ENCODE peak calls at places on chromosomes 6 and 20, in four cellular contexts. One of them, this sample, is unnamed.

GRCh38 chr20:4949833-4950178 is 51.5 kb downstream of the SLC23A2 start:
- DNase-seq in K562: no peak
- DNase-seq in GM12878: no peak
- DNase-seq in HepG2: peak; percentile 30
- DNase-seq in this sample: peak; percentile 39

GRCh38 chr6:40585661-40586269 is 1.4 kb downstream of the LRFN2 start:
- DNase-seq in K562: no peak
- DNase-seq in GM12878: no peak
- DNase-seq in HepG2: no peak
- DNase-seq in this sample: peak; percentile 27

GRCh38 chr6:39517763-39518162 is 195.3 kb upstream of the KCNK16 start:
- DNase-seq in HepG2: no peak
- DNase-seq in K562: no peak
- DNase-seq in GM12878: no peak
- DNase-seq in this sample: no peak

GRCh38 chr6:28867078-28867414 is 56.7 kb downstream of the TRIM27 start:
- DNase-seq in GM12878: no peak
- DNase-seq in HepG2: no peak
- DNase-seq in K562: peak; percentile 65
- DNase-seq in this sample: no peak

GRCh38 chr6:167504412-167504961 is 179.6 kb downstream of the TTLL2 start:
- DNase-seq in HepG2: no peak
- DNase-seq in GM12878: no peak
- DNase-seq in K562: no peak
- DNase-seq in this sample: no peak

GRCh38 chr6:79466222-79466834 is 70.9 kb downstream of the LCA5 start:
- DNase-seq in HepG2: no peak
- DNase-seq in K562: no peak
- DNase-seq in GM12878: no peak
- DNase-seq in this sample: peak; percentile 12

GRCh38 chr6:117229870-117230269 is 35.5 kb upstream of the VGLL2 start:
- DNase-seq in GM12878: no peak
- DNase-seq in K562: no peak
- DNase-seq in HepG2: no peak
- DNase-seq in this sample: no peak

GRCh38 chr6:160122744-160123143 is 1.1 kb downstream of the SLC22A1 start:
- DNase-seq in HepG2: no peak
- DNase-seq in K562: no peak
- DNase-seq in GM12878: no peak
- DNase-seq in this sample: no peak

GRCh38 chr6:21533678-21534077 is 59.9 kb upstream of the SOX4 start:
- DNase-seq in K562: no peak
- DNase-seq in HepG2: no peak
- DNase-seq in GM12878: no peak
- DNase-seq in this sample: no peak

GRCh38 chr6:12679291-12679690 is 37.3 kb upstream of the PHACTR1 start:
- DNase-seq in K562: no peak
- DNase-seq in GM12878: no peak
- DNase-seq in HepG2: no peak
- DNase-seq in this sample: no peak

GRCh38 chr6:109056661-109057060 is 38.0 kb downstream of the SESN1 start:
- DNase-seq in HepG2: no peak
- DNase-seq in K562: peak; percentile 19
- DNase-seq in GM12878: no peak
- DNase-seq in this sample: no peak

GRCh38 chr6:43669050-43669921 is 18.3 kb downstream of the MRPS18A start:
- DNase-seq in HepG2: no peak
- DNase-seq in GM12878: no peak
- DNase-seq in K562: peak; percentile 40
- DNase-seq in this sample: no peak

GRCh38 chr20:37823276-37823980 is 79.5 kb upstream of the VSTM2L start:
- DNase-seq in GM12878: no peak
- DNase-seq in HepG2: no peak
- DNase-seq in K562: no peak
- DNase-seq in this sample: no peak

GRCh38 chr20:46894971-46895905 is 595 bp downstream of the EYA2 start:
- DNase-seq in HepG2: no peak
- DNase-seq in K562: no peak
- DNase-seq in GM12878: no peak
- DNase-seq in this sample: peak; percentile 45

GRCh38 chr6:37934276-37934675 is 114.7 kb downstream of the ZFAND3 start:
- DNase-seq in K562: no peak
- DNase-seq in HepG2: no peak
- DNase-seq in GM12878: no peak
- DNase-seq in this sample: no peak

GRCh38 chr6:166957805-166958076 is 1.4 kb upstream of the RNASET2 start:
- DNase-seq in GM12878: no peak
- DNase-seq in HepG2: peak; percentile 38
- DNase-seq in K562: no peak
- DNase-seq in this sample: no peak

GRCh38 chr20:40961686-40962640 is 66.7 kb upstream of the TOP1 start:
- DNase-seq in HepG2: no peak
- DNase-seq in GM12878: no peak
- DNase-seq in K562: no peak
- DNase-seq in this sample: no peak

GRCh38 chr6:135250751-135251356 is 69.7 kb downstream of the MYB start:
- DNase-seq in K562: no peak
- DNase-seq in GM12878: no peak
- DNase-seq in HepG2: peak; percentile 49
- DNase-seq in this sample: no peak

GRCh38 chr6:110520188-110520956 is 44.0 kb upstream of the SLC22A16 start:
- DNase-seq in K562: no peak
- DNase-seq in HepG2: peak; percentile 61
- DNase-seq in GM12878: no peak
- DNase-seq in this sample: no peak

GRCh38 chr20:10715035-10715434 is 41.2 kb upstream of the JAG1 start:
- DNase-seq in GM12878: no peak
- DNase-seq in K562: no peak
- DNase-seq in HepG2: peak; percentile 86
- DNase-seq in this sample: no peak

GRCh38 chr6:3202999-3203696 is 24.3 kb downstream of the TUBB2B start:
- DNase-seq in HepG2: no peak
- DNase-seq in GM12878: no peak
- DNase-seq in K562: peak; percentile 75
- DNase-seq in this sample: no peak

GRCh38 chr6:109840796-109841195 is 137.3 kb upstream of the GPR6 start:
- DNase-seq in K562: no peak
- DNase-seq in GM12878: no peak
- DNase-seq in HepG2: no peak
- DNase-seq in this sample: no peak

GRCh38 chr6:52227495-52227894 is 16.8 kb downstream of the IL17F start:
- DNase-seq in HepG2: no peak
- DNase-seq in K562: no peak
- DNase-seq in GM12878: peak; percentile 94
- DNase-seq in this sample: no peak

GRCh38 chr6:69179681-69180080 is 544.6 kb downstream of the ADGRB3 start:
- DNase-seq in GM12878: no peak
- DNase-seq in K562: no peak
- DNase-seq in HepG2: peak; percentile 4
- DNase-seq in this sample: no peak

GRCh38 chr6:5053864-5054426 is 31.2 kb upstream of the PPP1R3G start:
- DNase-seq in K562: no peak
- DNase-seq in GM12878: no peak
- DNase-seq in HepG2: no peak
- DNase-seq in this sample: no peak

GRCh38 chr6:121748376-121748775 is 312.9 kb downstream of the GJA1 start:
- DNase-seq in HepG2: no peak
- DNase-seq in GM12878: no peak
- DNase-seq in K562: no peak
- DNase-seq in this sample: no peak

GRCh38 chr20:36132802-36133211 is 21.7 kb upstream of the EPB41L1 start:
- DNase-seq in GM12878: no peak
- DNase-seq in HepG2: no peak
- DNase-seq in K562: no peak
- DNase-seq in this sample: no peak

GRCh38 chr6:153003294-153003645 is 761 bp upstream of the MTRF1L start:
- DNase-seq in GM12878: no peak
- DNase-seq in HepG2: peak; percentile 33
- DNase-seq in K562: no peak
- DNase-seq in this sample: no peak

GRCh38 chr6:128822271-128822670 is 60.7 kb upstream of the LAMA2 start:
- DNase-seq in GM12878: no peak
- DNase-seq in HepG2: no peak
- DNase-seq in K562: no peak
- DNase-seq in this sample: no peak

GRCh38 chr6:97501875-97502274 is 218.9 kb upstream of the MMS22L start:
- DNase-seq in K562: no peak
- DNase-seq in GM12878: no peak
- DNase-seq in HepG2: no peak
- DNase-seq in this sample: no peak

GRCh38 chr6:36127462-36128016 is 2.8 kb upstream of the MAPK13 start:
- DNase-seq in HepG2: peak; percentile 77
- DNase-seq in GM12878: no peak
- DNase-seq in K562: peak; percentile 89
- DNase-seq in this sample: no peak

GRCh38 chr6:57021086-57021720 is 25.3 kb upstream of the KIAA1586 start:
- DNase-seq in K562: peak; percentile 49
- DNase-seq in HepG2: peak; percentile 46
- DNase-seq in GM12878: no peak
- DNase-seq in this sample: peak; percentile 63

GRCh38 chr6:134063966-134064445 is 11.6 kb upstream of the SLC2A12 start:
- DNase-seq in K562: peak; percentile 88
- DNase-seq in GM12878: no peak
- DNase-seq in HepG2: peak; percentile 75
- DNase-seq in this sample: peak; percentile 90

GRCh38 chr6:111591370-111591900 is 14.2 kb downstream of the TRAF3IP2 start:
- DNase-seq in GM12878: no peak
- DNase-seq in HepG2: peak; percentile 88
- DNase-seq in K562: peak; percentile 58
- DNase-seq in this sample: peak; percentile 57

GRCh38 chr6:111555041-111555440 is 50.6 kb downstream of the TRAF3IP2 start:
- DNase-seq in K562: no peak
- DNase-seq in HepG2: no peak
- DNase-seq in GM12878: no peak
- DNase-seq in this sample: no peak

GRCh38 chr6:157457787-157458186 is 76.8 kb downstream of the ZDHHC14 start:
- DNase-seq in HepG2: no peak
- DNase-seq in GM12878: no peak
- DNase-seq in K562: no peak
- DNase-seq in this sample: no peak

GRCh38 chr20:5674176-5674660 is 76.0 kb upstream of the SHLD1 start:
- DNase-seq in K562: peak; percentile 28
- DNase-seq in HepG2: peak; percentile 82
- DNase-seq in GM12878: peak; percentile 94
- DNase-seq in this sample: no peak

GRCh38 chr20:52303281-52303950 is 111.8 kb upstream of the ZFP64 start:
- DNase-seq in HepG2: no peak
- DNase-seq in K562: no peak
- DNase-seq in GM12878: no peak
- DNase-seq in this sample: no peak

GRCh38 chr6:102848796-102849195 is 1455.3 kb downstream of the GRIK2 start:
- DNase-seq in K562: no peak
- DNase-seq in GM12878: no peak
- DNase-seq in HepG2: no peak
- DNase-seq in this sample: no peak

DNA sequence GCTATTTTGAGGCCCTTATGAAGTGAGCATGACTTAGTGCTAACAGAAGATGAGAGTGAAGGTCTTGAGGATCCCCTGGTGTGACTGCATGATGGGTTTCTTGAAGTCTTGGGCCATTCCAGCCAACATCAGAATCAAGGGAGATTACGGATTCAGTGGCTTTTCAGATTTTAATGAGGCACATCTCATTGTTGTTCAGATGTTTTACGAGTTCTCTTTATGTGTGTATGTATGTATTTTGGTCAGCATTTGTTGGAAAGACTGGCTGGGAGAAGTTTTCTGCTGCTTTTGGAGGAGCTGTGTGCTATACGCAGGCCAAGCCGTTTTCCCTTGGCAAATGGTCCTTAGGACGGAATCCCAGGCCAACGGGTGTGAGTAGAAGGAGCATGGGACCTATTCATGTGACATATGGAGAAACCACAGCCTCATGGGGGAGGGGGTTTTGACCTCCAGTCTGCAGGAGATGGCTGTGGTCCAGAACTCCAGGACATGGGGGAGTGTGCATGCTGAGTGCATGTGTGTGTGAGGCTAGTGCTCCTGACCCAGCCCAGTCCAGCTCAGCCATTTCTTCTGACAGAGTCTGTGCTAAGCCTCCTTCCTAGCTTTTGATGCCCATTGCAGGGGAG is 35.3 kb downstream of the CHMP4B start:
- DNase-seq in K562: peak; percentile 57
- DNase-seq in GM12878: no peak
- DNase-seq in HepG2: no peak
- DNase-seq in this sample: no peak
- TF ChIP-seq TARDBP in K562: no peak
- TF ChIP-seq TARDBP in GM12878: no peak
- TF ChIP-seq TARDBP in HepG2: no peak
- TF ChIP-seq TARDBP in this sample: no peak

GRCh38 chr6:162260024-162260423 is 467.5 kb downstream of the PRKN start:
- DNase-seq in HepG2: no peak
- DNase-seq in GM12878: no peak
- DNase-seq in K562: no peak
- DNase-seq in this sample: no peak
- TF ChIP-seq BHLHE40 in HepG2: no peak
- TF ChIP-seq BHLHE40 in GM12878: no peak
- TF ChIP-seq BHLHE40 in K562: no peak
- TF ChIP-seq BHLHE40 in this sample: no peak

GRCh38 chr6:11580686-11581085 is 43.1 kb downstream of the TMEM170B start:
- DNase-seq in GM12878: no peak
- DNase-seq in K562: no peak
- DNase-seq in HepG2: no peak
- DNase-seq in this sample: no peak

GRCh38 chr6:11571073-11571472 is 33.5 kb downstream of the TMEM170B start:
- DNase-seq in K562: no peak
- DNase-seq in GM12878: no peak
- DNase-seq in HepG2: no peak
- DNase-seq in this sample: no peak

GRCh38 chr6:11575408-11576033 is 38.0 kb downstream of the TMEM170B start:
- DNase-seq in GM12878: peak; percentile 74
- DNase-seq in HepG2: peak; percentile 82
- DNase-seq in K562: peak; percentile 80
- DNase-seq in this sample: peak; percentile 65
- TF ChIP-seq TARDBP in GM12878: no peak
- TF ChIP-seq TARDBP in HepG2: no peak
- TF ChIP-seq TARDBP in K562: no peak
- TF ChIP-seq TARDBP in this sample: no peak

GRCh38 chr20:49814057-49814675 is 1.5 kb downstream of the SLC9A8 start:
- DNase-seq in HepG2: no peak
- DNase-seq in GM12878: no peak
- DNase-seq in K562: no peak
- DNase-seq in this sample: no peak
- TF ChIP-seq BHLHE40 in HepG2: no peak
- TF ChIP-seq BHLHE40 in GM12878: no peak
- TF ChIP-seq BHLHE40 in K562: no peak
- TF ChIP-seq BHLHE40 in this sample: no peak

This sample was measured in HEK293T.